ENCODE peak calls at places on chromosomes 4 and X, in four cellular contexts. One of them, this sample, is unnamed.
A peak's percentile ranks its signal among the peaks of the same experiment; 100 is the strongest.

GRCh38 chr4:67035501-67035900 is 509.8 kb downstream of the CENPC start:
- DNase-seq in naive thymus-derived CD4-positive, alpha-beta T cell: no peak
- DNase-seq in HCT116: no peak
- DNase-seq in breast epithelium: no peak
- DNase-seq in this sample: peak; percentile 38

GRCh38 chr4:133402616-133403015 is 253.5 kb downstream of the PCDH10 start:
- DNase-seq in naive thymus-derived CD4-positive, alpha-beta T cell: no peak
- DNase-seq in HCT116: no peak
- DNase-seq in breast epithelium: no peak
- DNase-seq in this sample: no peak

GRCh38 chrX:71053217-71053621 is 14.9 kb downstream of the SNX12 start:
- DNase-seq in naive thymus-derived CD4-positive, alpha-beta T cell: no peak
- DNase-seq in HCT116: no peak
- DNase-seq in breast epithelium: no peak
- DNase-seq in this sample: no peak

GRCh38 chr4:6179362-6179761 is 21.0 kb downstream of the JAKMIP1 start:
- DNase-seq in naive thymus-derived CD4-positive, alpha-beta T cell: no peak
- DNase-seq in HCT116: no peak
- DNase-seq in breast epithelium: no peak
- DNase-seq in this sample: no peak

GRCh38 chr4:1099270-1099669 is 14.1 kb downstream of the RNF212 start:
- DNase-seq in naive thymus-derived CD4-positive, alpha-beta T cell: no peak
- DNase-seq in HCT116: no peak
- DNase-seq in breast epithelium: no peak
- DNase-seq in this sample: no peak

GRCh38 chrX:48864210-48864609 is 28.8 kb upstream of the PCSK1N start:
- DNase-seq in naive thymus-derived CD4-positive, alpha-beta T cell: no peak
- DNase-seq in HCT116: no peak
- DNase-seq in breast epithelium: no peak
- DNase-seq in this sample: no peak

GRCh38 chrX:32933548-32933947 is 277.8 kb downstream of the DMD start:
- DNase-seq in naive thymus-derived CD4-positive, alpha-beta T cell: no peak
- DNase-seq in HCT116: no peak
- DNase-seq in breast epithelium: no peak
- DNase-seq in this sample: no peak

GRCh38 chr4:176274441-176274840 is 5.4 kb upstream of the ASB5 start:
- DNase-seq in naive thymus-derived CD4-positive, alpha-beta T cell: no peak
- DNase-seq in HCT116: no peak
- DNase-seq in breast epithelium: no peak
- DNase-seq in this sample: no peak

GRCh38 chr4:70624226-70624793 is 4.2 kb upstream of the ENAM start:
- DNase-seq in naive thymus-derived CD4-positive, alpha-beta T cell: no peak
- DNase-seq in HCT116: no peak
- DNase-seq in breast epithelium: no peak
- DNase-seq in this sample: no peak

GRCh38 chr4:101279377-101279871 is 67.9 kb downstream of the PPP3CA start:
- DNase-seq in naive thymus-derived CD4-positive, alpha-beta T cell: no peak
- DNase-seq in HCT116: no peak
- DNase-seq in breast epithelium: no peak
- DNase-seq in this sample: peak; percentile 96

GRCh38 chr4:74376888-74377483 is 12.0 kb downstream of the EREG start:
- DNase-seq in naive thymus-derived CD4-positive, alpha-beta T cell: no peak
- DNase-seq in HCT116: no peak
- DNase-seq in breast epithelium: no peak
- DNase-seq in this sample: peak; percentile 40

GRCh38 chr4:122764071-122764807 is 31.7 kb downstream of the BBS12 start:
- DNase-seq in naive thymus-derived CD4-positive, alpha-beta T cell: no peak
- DNase-seq in HCT116: no peak
- DNase-seq in breast epithelium: no peak
- DNase-seq in this sample: no peak

GRCh38 chr4:127309360-127310095 is 323.2 kb upstream of the INTU start:
- DNase-seq in naive thymus-derived CD4-positive, alpha-beta T cell: no peak
- DNase-seq in HCT116: peak; percentile 21
- DNase-seq in breast epithelium: no peak
- DNase-seq in this sample: peak; percentile 2

GRCh38 chr4:48194986-48195773 is 61.1 kb upstream of the TXK start:
- DNase-seq in naive thymus-derived CD4-positive, alpha-beta T cell: no peak
- DNase-seq in HCT116: no peak
- DNase-seq in breast epithelium: no peak
- DNase-seq in this sample: peak; percentile 45

GRCh38 chr4:154560824-154561231 is 2.0 kb upstream of the FGB start:
- DNase-seq in naive thymus-derived CD4-positive, alpha-beta T cell: no peak
- DNase-seq in HCT116: no peak
- DNase-seq in breast epithelium: no peak
- DNase-seq in this sample: no peak

DNA sequence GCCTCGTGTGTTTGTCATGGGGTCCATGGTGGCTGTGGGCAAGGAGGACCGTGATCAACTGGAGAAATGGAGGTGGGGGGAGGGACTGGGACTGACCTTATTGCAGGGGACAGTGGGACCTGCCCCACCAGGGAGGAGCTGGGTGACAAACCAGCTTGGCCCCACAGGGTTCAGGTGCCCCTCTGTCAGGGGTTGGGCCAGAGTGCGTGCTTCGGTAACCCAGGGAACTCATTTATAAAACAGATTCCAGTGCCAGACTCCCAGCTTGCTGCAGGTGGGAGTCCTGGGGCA is 366.4 kb downstream of the BCOR start:
- DNase-seq in naive thymus-derived CD4-positive, alpha-beta T cell: no peak
- DNase-seq in HCT116: no peak
- DNase-seq in breast epithelium: no peak
- DNase-seq in this sample: no peak
- H3K4me1 ChIP-seq in naive thymus-derived CD4-positive, alpha-beta T cell: no peaks in the 10 kb centered on the region
- H3K4me1 ChIP-seq in HCT116: peaks cover 8% of the 10 kb centered on the region
- H3K4me1 ChIP-seq in breast epithelium: no peaks in the 10 kb centered on the region
- H3K4me1 ChIP-seq in this sample: peaks cover 17% of the 10 kb centered on the region

DNA sequence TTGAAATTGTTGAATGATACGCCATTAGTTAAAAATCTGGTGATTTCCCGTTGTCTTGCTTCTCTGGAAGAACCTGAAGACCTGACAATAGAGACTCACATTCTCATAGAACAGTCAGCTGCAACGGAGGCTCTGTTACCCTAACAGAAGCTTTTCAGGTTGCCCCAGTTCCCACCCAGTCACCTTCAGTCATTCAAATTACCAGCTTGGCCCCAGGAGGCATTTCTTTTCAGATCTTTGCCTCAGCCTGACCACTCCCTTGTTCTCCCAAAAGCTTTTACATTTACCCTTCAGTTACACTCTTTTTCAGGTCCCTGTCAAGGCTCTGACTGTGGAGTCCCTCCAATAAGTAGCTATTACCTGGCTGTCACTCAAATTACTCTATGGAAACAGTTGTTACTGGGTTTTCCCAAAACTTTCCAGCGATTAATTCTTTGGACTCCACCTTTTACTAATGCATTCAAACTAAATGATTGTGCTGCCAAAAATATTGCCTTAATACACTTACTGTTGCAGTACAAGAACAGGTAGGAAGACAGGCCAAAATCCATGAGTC is 162.2 kb upstream of the FTHL17 start:
- DNase-seq in naive thymus-derived CD4-positive, alpha-beta T cell: no peak
- DNase-seq in HCT116: no peak
- DNase-seq in breast epithelium: no peak
- DNase-seq in this sample: no peak
- H3K9me3 ChIP-seq in naive thymus-derived CD4-positive, alpha-beta T cell: no peaks in the 10 kb centered on the region
- H3K9me3 ChIP-seq in HCT116: no peaks in the 10 kb centered on the region
- H3K9me3 ChIP-seq in breast epithelium: no peaks in the 10 kb centered on the region
- H3K9me3 ChIP-seq in this sample: no peaks in the 10 kb centered on the region

GRCh38 chr4:88008624-88009235 is 1.3 kb downstream of the PKD2 start:
- DNase-seq in naive thymus-derived CD4-positive, alpha-beta T cell: no peak
- DNase-seq in HCT116: no peak
- DNase-seq in breast epithelium: no peak
- DNase-seq in this sample: no peak

GRCh38 chr4:88008133-88008621 is 742 bp downstream of the PKD2 start:
- DNase-seq in naive thymus-derived CD4-positive, alpha-beta T cell: peak; percentile 8
- DNase-seq in HCT116: no peak
- DNase-seq in breast epithelium: no peak
- DNase-seq in this sample: peak; percentile 70

GRCh38 chr4:88007304-88008132 is at the start of gene PKD2:
- DNase-seq in naive thymus-derived CD4-positive, alpha-beta T cell: peak; percentile 53
- DNase-seq in HCT116: peak; percentile 32
- DNase-seq in breast epithelium: peak; percentile 63
- DNase-seq in this sample: peak; percentile 65

GRCh38 chr4:88010921-88011320 is 3.5 kb downstream of the PKD2 start:
- DNase-seq in naive thymus-derived CD4-positive, alpha-beta T cell: no peak
- DNase-seq in HCT116: no peak
- DNase-seq in breast epithelium: no peak
- DNase-seq in this sample: no peak

GRCh38 chr4:88009871-88010270 is 2.4 kb downstream of the PKD2 start:
- DNase-seq in naive thymus-derived CD4-positive, alpha-beta T cell: no peak
- DNase-seq in HCT116: no peak
- DNase-seq in breast epithelium: no peak
- DNase-seq in this sample: no peak
- H3K4me1 ChIP-seq in naive thymus-derived CD4-positive, alpha-beta T cell: peaks cover 7% of the 10 kb centered on the region
- H3K4me1 ChIP-seq in HCT116: peaks cover 18% of the 10 kb centered on the region
- H3K4me1 ChIP-seq in breast epithelium: no peaks in the 10 kb centered on the region
- H3K4me1 ChIP-seq in this sample: peaks cover 14% of the 10 kb centered on the region

GRCh38 chr4:10157478-10158354 is 41.1 kb upstream of the WDR1 start:
- DNase-seq in naive thymus-derived CD4-positive, alpha-beta T cell: no peak
- DNase-seq in HCT116: peak; percentile 73
- DNase-seq in breast epithelium: peak; percentile 57
- DNase-seq in this sample: peak; percentile 75

GRCh38 chr4:10153161-10153560 is 36.6 kb upstream of the WDR1 start:
- DNase-seq in naive thymus-derived CD4-positive, alpha-beta T cell: no peak
- DNase-seq in HCT116: no peak
- DNase-seq in breast epithelium: no peak
- DNase-seq in this sample: no peak

GRCh38 chr4:10151182-10151581 is 34.6 kb upstream of the WDR1 start:
- DNase-seq in naive thymus-derived CD4-positive, alpha-beta T cell: no peak
- DNase-seq in HCT116: no peak
- DNase-seq in breast epithelium: no peak
- DNase-seq in this sample: no peak

GRCh38 chr4:10158355-10158942 is 41.9 kb upstream of the WDR1 start:
- DNase-seq in naive thymus-derived CD4-positive, alpha-beta T cell: no peak
- DNase-seq in HCT116: no peak
- DNase-seq in breast epithelium: peak; percentile 35
- DNase-seq in this sample: no peak

GRCh38 chr4:10154241-10154640 is 37.6 kb upstream of the WDR1 start:
- DNase-seq in naive thymus-derived CD4-positive, alpha-beta T cell: no peak
- DNase-seq in HCT116: no peak
- DNase-seq in breast epithelium: no peak
- DNase-seq in this sample: no peak
- H3K9me3 ChIP-seq in naive thymus-derived CD4-positive, alpha-beta T cell: no peaks in the 10 kb centered on the region
- H3K9me3 ChIP-seq in HCT116: no peaks in the 10 kb centered on the region
- H3K9me3 ChIP-seq in breast epithelium: no peaks in the 10 kb centered on the region
- H3K9me3 ChIP-seq in this sample: no peaks in the 10 kb centered on the region

DNA sequence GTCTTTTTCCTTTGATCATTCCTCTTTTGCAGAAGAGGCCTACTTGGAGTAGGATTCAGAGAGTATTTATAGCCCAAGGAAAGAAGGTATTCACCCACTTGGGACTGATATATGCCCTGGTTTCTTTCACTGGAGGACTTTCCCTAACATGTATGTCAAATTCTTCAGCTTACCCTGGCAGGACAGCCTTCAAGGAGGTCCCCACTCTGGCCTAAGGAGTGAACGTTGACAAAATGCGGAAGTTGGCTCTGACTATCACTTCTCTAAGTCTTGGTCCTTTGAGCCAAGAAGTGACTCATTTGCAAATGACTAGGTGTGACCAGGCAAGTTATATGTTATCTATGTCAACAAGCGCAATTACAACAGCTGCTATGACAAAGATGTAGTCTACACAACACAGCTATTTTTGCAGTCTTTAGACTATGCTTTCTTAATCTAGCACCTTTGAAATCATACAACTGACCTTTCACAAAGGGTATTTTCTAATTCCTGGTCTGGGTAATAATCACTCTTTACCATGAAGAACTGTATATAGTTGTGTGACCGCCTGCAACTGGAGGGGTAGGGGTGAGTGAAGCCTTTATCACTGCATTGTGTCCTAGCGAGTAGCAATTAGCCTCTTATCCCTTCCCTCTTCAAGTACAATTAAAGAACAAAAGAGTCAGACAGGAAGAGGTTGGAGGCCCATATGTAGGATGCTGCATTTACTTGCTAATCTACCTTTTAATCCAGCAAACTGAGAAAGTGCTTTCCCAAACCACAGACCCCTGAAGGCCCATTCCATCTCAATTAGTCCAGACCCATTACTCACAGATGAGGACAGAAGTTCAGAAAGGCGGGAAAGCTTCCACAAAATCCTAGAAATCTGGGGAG is 50.1 kb downstream of the RASGEF1B start:
- DNase-seq in naive thymus-derived CD4-positive, alpha-beta T cell: no peak
- DNase-seq in HCT116: no peak
- DNase-seq in breast epithelium: no peak
- DNase-seq in this sample: no peak
- H3K4me1 ChIP-seq in naive thymus-derived CD4-positive, alpha-beta T cell: no peaks in the 10 kb centered on the region
- H3K4me1 ChIP-seq in HCT116: no peaks in the 10 kb centered on the region
- H3K4me1 ChIP-seq in breast epithelium: no peaks in the 10 kb centered on the region
- H3K4me1 ChIP-seq in this sample: no peaks in the 10 kb centered on the region

GRCh38 chrX:118177708-118178107 is 61.1 kb upstream of the KLHL13 start:
- DNase-seq in naive thymus-derived CD4-positive, alpha-beta T cell: no peak
- DNase-seq in HCT116: no peak
- DNase-seq in breast epithelium: no peak
- DNase-seq in this sample: no peak
- H3K9me3 ChIP-seq in naive thymus-derived CD4-positive, alpha-beta T cell: no peaks in the 10 kb centered on the region
- H3K9me3 ChIP-seq in HCT116: no peaks in the 10 kb centered on the region
- H3K9me3 ChIP-seq in breast epithelium: no peaks in the 10 kb centered on the region
- H3K9me3 ChIP-seq in this sample: no peaks in the 10 kb centered on the region

DNA sequence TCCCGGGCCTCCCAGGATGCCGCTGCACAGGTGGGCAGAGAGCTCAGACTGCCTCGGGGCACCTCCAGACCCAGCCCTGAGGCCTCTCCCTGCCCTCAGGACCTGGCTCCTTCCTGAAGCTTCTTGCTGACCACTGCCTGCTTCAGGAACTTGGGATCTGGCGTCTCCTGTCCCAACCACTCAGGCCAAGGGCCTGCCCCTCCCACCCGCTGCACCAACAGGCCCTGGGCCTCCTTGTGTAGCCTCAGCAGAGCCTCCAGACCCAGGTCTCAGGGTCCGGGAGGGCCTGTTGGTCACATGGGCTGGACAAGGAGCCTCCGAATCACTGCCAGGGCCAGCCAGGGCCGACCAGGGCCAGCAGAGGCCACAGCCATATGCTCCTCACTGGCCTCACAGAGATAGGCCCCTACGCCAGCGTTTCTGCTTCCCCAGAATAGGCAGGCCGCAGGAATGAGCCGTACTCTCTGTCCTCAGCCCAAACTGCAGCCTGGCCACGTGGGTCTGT is 2.8 kb downstream of the MXD4 start:
- DNase-seq in naive thymus-derived CD4-positive, alpha-beta T cell: peak; percentile 4
- DNase-seq in HCT116: no peak
- DNase-seq in breast epithelium: no peak
- DNase-seq in this sample: no peak
- H3K4me1 ChIP-seq in naive thymus-derived CD4-positive, alpha-beta T cell: peaks cover 23% of the 10 kb centered on the region
- H3K4me1 ChIP-seq in HCT116: peaks cover 15% of the 10 kb centered on the region
- H3K4me1 ChIP-seq in breast epithelium: peaks cover 29% of the 10 kb centered on the region
- H3K4me1 ChIP-seq in this sample: peaks cover 20% of the 10 kb centered on the region

GRCh38 chr4:14693728-14694127 is 308.6 kb upstream of the CPEB2 start:
- DNase-seq in naive thymus-derived CD4-positive, alpha-beta T cell: no peak
- DNase-seq in HCT116: no peak
- DNase-seq in breast epithelium: no peak
- DNase-seq in this sample: no peak
- H3K9me3 ChIP-seq in naive thymus-derived CD4-positive, alpha-beta T cell: peaks cover 8% of the 10 kb centered on the region
- H3K9me3 ChIP-seq in HCT116: no peaks in the 10 kb centered on the region
- H3K9me3 ChIP-seq in breast epithelium: peaks cover 7% of the 10 kb centered on the region
- H3K9me3 ChIP-seq in this sample: peaks cover 3% of the 10 kb centered on the region